ENCODE peak calls at places on chromosomes 6 and 20, in seven cellular contexts. P, H, T, O, D, B and A are unnamed samples.

GRCh38 chr6:133254552-133255228 is 13.5 kb downstream of the EYA4 start:
- DNase-seq in P (peak; percentile 58), H (peak; percentile 4), T (no peak), O (no peak), D (peak; percentile 83), B (peak; percentile 57), A (no peak)

GRCh38 chr20:24185801-24186200 is 197.2 kb upstream of the GGTLC1 start:
- DNase-seq in P (no peak), H (no peak), T (no peak), O (no peak), D (no peak), B (no peak), A (no peak)

GRCh38 chr6:32192608-32193039 is at the start of gene GPSM3:
- DNase-seq in P (peak; percentile 25), H (no peak), T (peak; percentile 57), O (peak; percentile 59), D (peak; percentile 36), B (no peak), A (peak; percentile 33)

GRCh38 chr6:148739822-148740128 is 7.1 kb upstream of the UST start:
- DNase-seq in P (no peak), H (no peak), T (no peak), O (no peak), D (no peak), B (no peak), A (no peak)

GRCh38 chr20:35297153-35297552 is 4.9 kb upstream of the FAM83C start:
- DNase-seq in P (no peak), H (no peak), T (no peak), O (no peak), D (no peak), B (peak; percentile 56), A (no peak)

GRCh38 chr6:167464177-167464576 is 139.3 kb downstream of the TTLL2 start:
- DNase-seq in P (no peak), H (no peak), T (no peak), O (no peak), D (no peak), B (no peak), A (no peak)

GRCh38 chr6:137631323-137631722 is 137.1 kb upstream of the OLIG3 start:
- DNase-seq in P (peak; percentile 20), H (no peak), T (no peak), O (no peak), D (no peak), B (no peak), A (no peak)

GRCh38 chr20:17614176-17614811 is 44.4 kb downstream of the DSTN start:
- DNase-seq in P (peak; percentile 33), H (no peak), T (no peak), O (no peak), D (peak; percentile 31), B (no peak), A (no peak)

GRCh38 chr6:149904661-149905370 is 6.9 kb upstream of the RAET1E start:
- DNase-seq in P (no peak), H (no peak), T (no peak), O (no peak), D (no peak), B (no peak), A (no peak)

GRCh38 chr6:28866342-28867077 is 57.3 kb downstream of the TRIM27 start:
- DNase-seq in P (peak; percentile 56), H (peak; percentile 62), T (peak; percentile 71), O (no peak), D (peak; percentile 29), B (peak; percentile 71), A (peak; percentile 56)

GRCh38 chr20:47720636-47721427 is 64.4 kb downstream of the SULF2 start:
- DNase-seq in P (peak; percentile 89), H (no peak), T (peak; percentile 48), O (no peak), D (peak; percentile 12), B (no peak), A (no peak)

GRCh38 chr6:159985296-159985940 is 16.5 kb downstream of the IGF2R start:
- DNase-seq in P (peak; percentile 40), H (no peak), T (no peak), O (no peak), D (peak; percentile 58), B (no peak), A (no peak)

GRCh38 chr20:2914160-2914559 is 40.9 kb downstream of the PTPRA start:
- DNase-seq in P (no peak), H (peak; percentile 18), T (peak; percentile 36), O (no peak), D (no peak), B (peak; percentile 50), A (no peak)

GRCh38 chr20:44051661-44052000 is 135.4 kb downstream of the JPH2 start:
- DNase-seq in P (no peak), H (no peak), T (no peak), O (no peak), D (no peak), B (no peak), A (no peak)

GRCh38 chr20:38353298-38353697 is 7.0 kb downstream of the LBP start:
- DNase-seq in P (peak; percentile 17), H (no peak), T (peak; percentile 14), O (no peak), D (peak; percentile 18), B (no peak), A (no peak)

GRCh38 chr6:161639772-161640171 is 365.9 kb upstream of the AGPAT4 start:
- DNase-seq in P (peak; percentile 24), H (no peak), T (no peak), O (no peak), D (no peak), B (no peak), A (no peak)

GRCh38 chr6:7165736-7166296 is 58.1 kb downstream of the RREB1 start:
- DNase-seq in P (peak; percentile 37), H (no peak), T (no peak), O (no peak), D (no peak), B (no peak), A (no peak)

GRCh38 chr6:72650081-72650745 is 28.3 kb downstream of the KCNQ5 start:
- DNase-seq in P (peak; percentile 48), H (peak; percentile 44), T (peak; percentile 15), O (no peak), D (peak; percentile 19), B (peak; percentile 55), A (no peak)

GRCh38 chr20:3383878-3384495 is 23.5 kb downstream of the DNAAF9 start:
- DNase-seq in P (no peak), H (no peak), T (no peak), O (no peak), D (no peak), B (no peak), A (no peak)

GRCh38 chr6:43604174-43604573 is 24.9 kb downstream of the GTPBP2 start:
- DNase-seq in P (peak; percentile 88), H (peak; percentile 75), T (peak; percentile 61), O (no peak), D (peak; percentile 88), B (peak; percentile 75), A (no peak)

GRCh38 chr6:900716-901605 is 208.0 kb upstream of the EXOC2 start:
- DNase-seq in P (no peak), H (no peak), T (no peak), O (no peak), D (no peak), B (no peak), A (no peak)

GRCh38 chr6:42441059-42441471 is 10.7 kb downstream of the TRERF1 start:
- DNase-seq in P (peak; percentile 48), H (no peak), T (no peak), O (no peak), D (peak; percentile 81), B (no peak), A (no peak)

GRCh38 chr20:57013221-57013620 is 253.2 kb downstream of the BMP7 start:
- DNase-seq in P (no peak), H (no peak), T (no peak), O (no peak), D (no peak), B (no peak), A (no peak)

GRCh38 chr6:26125015-26125690 is 37.9 kb downstream of the HFE start:
- DNase-seq in P (no peak), H (peak; percentile 37), T (peak; percentile 42), O (no peak), D (no peak), B (peak; percentile 33), A (peak; percentile 56)

GRCh38 chr6:26128013-26128771 is 41.0 kb downstream of the HFE start:
- DNase-seq in P (no peak), H (no peak), T (no peak), O (no peak), D (no peak), B (no peak), A (no peak)

GRCh38 chr6:26124550-26125014 is 37.4 kb downstream of the HFE start:
- DNase-seq in P (no peak), H (no peak), T (no peak), O (no peak), D (no peak), B (no peak), A (peak; percentile 56)

GRCh38 chr6:26123675-26124549 is 36.7 kb downstream of the HFE start:
- DNase-seq in P (peak; percentile 100), H (peak; percentile 99), T (peak; percentile 98), O (peak; percentile 100), D (peak; percentile 100), B (peak; percentile 99), A (peak; percentile 99)

GRCh38 chr6:26126394-26127221 is 39.4 kb downstream of the HFE start:
- DNase-seq in P (peak; percentile 42), H (no peak), T (no peak), O (no peak), D (peak; percentile 43), B (peak; percentile 21), A (peak; percentile 19)
- H2AFZ ChIP-seq in P (no peak overlapping the region), H (peak overlapping the region; percentile 10), T (no peak overlapping the region), O (no peak overlapping the region), D (no peak overlapping the region), B (no peak overlapping the region), A (no peak overlapping the region)

GRCh38 chr20:8678098-8678776 is 390.6 kb upstream of the PLCB4 start:
- DNase-seq in P (peak; percentile 25), H (no peak), T (no peak), O (no peak), D (peak; percentile 83), B (no peak), A (no peak)
- H2AFZ ChIP-seq in P (no peak overlapping the region), H (no peak overlapping the region), T (no peak overlapping the region), O (no peak overlapping the region), D (no peak overlapping the region), B (no peak overlapping the region), A (no peak overlapping the region)

GRCh38 chr6:11231564-11232176 is 798 bp downstream of the NEDD9 start:
- DNase-seq in P (peak; percentile 61), H (no peak), T (peak; percentile 73), O (no peak), D (no peak), B (peak; percentile 61), A (no peak)
- H2AFZ ChIP-seq in P (no peak overlapping the region), H (peak overlapping the region; percentile 29), T (no peak overlapping the region), O (no peak overlapping the region), D (peak overlapping the region; percentile 85), B (peak overlapping the region; percentile 33), A (no peak overlapping the region)

DNA sequence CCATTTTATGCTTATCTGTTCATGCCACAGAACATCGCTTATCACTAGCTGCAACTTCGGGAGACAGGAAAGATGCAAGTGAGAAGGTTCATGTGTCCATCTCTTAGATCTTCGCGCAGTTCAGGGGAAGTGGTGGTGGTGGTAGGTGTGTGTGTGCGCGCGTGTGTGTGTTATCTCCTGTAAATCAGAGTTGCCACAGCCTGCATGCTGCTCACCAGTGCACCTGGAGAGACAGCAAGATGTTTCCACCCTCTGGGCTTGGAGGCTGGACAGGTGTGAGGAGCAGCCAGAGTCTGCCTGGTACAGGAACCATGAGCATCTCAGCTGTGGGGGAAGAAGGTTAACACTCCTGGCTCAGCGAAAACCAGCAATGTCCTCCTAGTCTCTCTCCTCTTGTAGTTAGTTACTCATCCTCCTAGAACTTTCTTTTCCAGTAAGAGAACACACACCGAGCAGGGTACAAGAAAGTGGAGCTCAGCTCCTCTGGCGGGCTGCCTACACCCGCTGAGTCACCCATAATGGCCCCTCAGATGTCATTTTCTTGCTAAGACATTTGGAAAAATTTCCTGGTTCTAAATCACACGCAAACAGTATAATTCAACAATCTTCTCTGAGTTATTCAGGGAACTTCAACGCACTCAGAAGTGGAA is 5.1 kb upstream of the TUBB1 start:
- DNase-seq in P (peak; percentile 78), H (no peak), T (no peak), O (no peak), D (peak; percentile 81), B (no peak), A (no peak)
- H2AFZ ChIP-seq in P (no peak overlapping the region), H (no peak overlapping the region), T (no peak overlapping the region), O (no peak overlapping the region), D (peak overlapping the region; percentile 64), B (no peak overlapping the region), A (no peak overlapping the region)